ENCODE peak calls at places on chromosome 10, in five cellular contexts. H is kidney tubule cell; P is activated CD8-positive, alpha-beta memory T cell treated with anti-CD3 and anti-CD28 coated beads for 48 hours; Q is activated CD8-positive, alpha-beta T cell treated with anti-CD3 and anti-CD28 coated beads for 36 hours; R is keratinocyte. K is an unnamed sample.

GRCh38 chr10:101397140-101397539 is 43.2 kb downstream of the BTRC start:
- DNase-seq in H (peak; percentile 52), P (no peak), Q (peak; percentile 49), R (no peak), K (peak; percentile 58)

GRCh38 chr10:34194259-34194658 is 620.8 kb downstream of the PARD3 start:
- DNase-seq in H (no peak), P (no peak), Q (no peak), R (no peak), K (no peak)

GRCh38 chr10:43819464-43820225 is 171.0 kb upstream of the ZNF32 start:
- DNase-seq in H (no peak), P (no peak), Q (no peak), R (no peak), K (no peak)

GRCh38 chr10:3533296-3533695 is 251.7 kb downstream of the KLF6 start:
- DNase-seq in H (peak; percentile 52), P (no peak), Q (no peak), R (no peak), K (no peak)

GRCh38 chr10:60286436-60287023 is 103.1 kb downstream of the ANK3 start:
- DNase-seq in H (no peak), P (no peak), Q (no peak), R (no peak), K (no peak)

GRCh38 chr10:21498416-21498815 is 27.1 kb downstream of the SKIDA1 start:
- DNase-seq in H (no peak), P (no peak), Q (no peak), R (no peak), K (no peak)

GRCh38 chr10:30529373-30529998 is 95.5 kb downstream of the MAP3K8 start:
- DNase-seq in H (no peak), P (peak; percentile 61), Q (peak; percentile 93), R (no peak), K (peak; percentile 65)

GRCh38 chr10:86366033-86366901 is at the start of gene GRID1:
- DNase-seq in H (no peak), P (no peak), Q (no peak), R (no peak), K (no peak)

GRCh38 chr10:70575874-70576802 is 26.4 kb downstream of the PRF1 start:
- DNase-seq in H (peak; percentile 77), P (no peak), Q (peak; percentile 60), R (no peak), K (peak; percentile 74)

GRCh38 chr10:10520391-10521385 is 497.0 kb upstream of the CELF2 start:
- DNase-seq in H (no peak), P (no peak), Q (no peak), R (no peak), K (no peak)

GRCh38 chr10:118832242-118832651 is 77.5 kb upstream of the CACUL1 start:
- DNase-seq in H (no peak), P (no peak), Q (peak; percentile 5), R (no peak), K (no peak)

GRCh38 chr10:44183667-44184632 is 200.9 kb downstream of the CXCL12 start:
- DNase-seq in H (no peak), P (no peak), Q (no peak), R (no peak), K (no peak)

GRCh38 chr10:97854735-97855134 is 5.1 kb downstream of the GOLGA7B start:
- DNase-seq in H (peak; percentile 30), P (no peak), Q (no peak), R (no peak), K (no peak)

GRCh38 chr10:118447478-118447877 is 105.4 kb upstream of the FAM204A start:
- DNase-seq in H (peak; percentile 36), P (no peak), Q (no peak), R (no peak), K (no peak)

GRCh38 chr10:15571570-15571969 is 148.2 kb downstream of the ITGA8 start:
- DNase-seq in H (no peak), P (no peak), Q (no peak), R (no peak), K (peak; percentile 10)

GRCh38 chr10:18607979-18608378 is 43.4 kb downstream of the NSUN6 start:
- DNase-seq in H (no peak), P (no peak), Q (no peak), R (no peak), K (no peak)

GRCh38 chr10:92699518-92700272 is 9.9 kb downstream of the HHEX start:
- DNase-seq in H (peak; percentile 46), P (no peak), Q (peak; percentile 56), R (no peak), K (peak; percentile 24)

GRCh38 chr10:88731296-88731695 is 25.2 kb downstream of the LIPK start:
- DNase-seq in H (peak; percentile 27), P (no peak), Q (peak; percentile 4), R (no peak), K (no peak)

GRCh38 chr10:69696073-69696731 is 66.2 kb downstream of the FAM241B start:
- DNase-seq in H (peak; percentile 92), P (no peak), Q (peak; percentile 45), R (no peak), K (peak; percentile 39)

GRCh38 chr10:88707429-88708110 is 1.5 kb downstream of the LIPK start:
- DNase-seq in H (peak; percentile 87), P (no peak), Q (peak; percentile 39), R (no peak), K (no peak)

GRCh38 chr10:51879238-51879637 is 179.8 kb upstream of the CSTF2T start:
- DNase-seq in H (peak; percentile 97), P (no peak), Q (peak; percentile 12), R (peak; percentile 97), K (no peak)

K was measured in erythroblast.